ENCODE peak calls at places on chromosome 21, in ten cellular contexts. I is left colon; C is activated T-cell treated with anti-CD3 and anti-CD28 coated beads, Interleukin-2, amount 50 U/mL, for 1 hour; L is activated CD8-positive, alpha-beta memory T cell treated with anti-CD3 and anti-CD28 coated beads for 1 hour; Z is lung; V is NCI-H2081; T is MM.1S; H is G401; U is activated T-helper 1 cell treated with Interleukin-2 at 50 U/mL for 16 hours; M is PC-9. Y is an unnamed sample.
A peak's percentile ranks its signal among the peaks of the same experiment; 100 is the strongest.

GRCh38 chr21:38376693-38377092 is 119.9 kb downstream of the KCNJ15 start:
- DNase-seq in I (no peak), C (no peak), L (no peak), Z (no peak), V (no peak), T (no peak), H (no peak), U (no peak), M (no peak), Y (no peak)

GRCh38 chr21:37675202-37675801 is 241.0 kb downstream of the KCNJ6 start:
- DNase-seq in I (peak; percentile 67), C (peak; percentile 62), L (peak; percentile 37), Z (peak; percentile 55), V (peak; percentile 24), T (peak; percentile 82), H (peak; percentile 72), U (peak; percentile 23), M (no peak), Y (peak; percentile 33)

GRCh38 chr21:44618909-44619308 is 7.0 kb downstream of the KRTAP10-8 start:
- DNase-seq in I (no peak), C (peak; percentile 48), L (peak; percentile 23), Z (no peak), V (no peak), T (no peak), H (no peak), U (peak; percentile 43), M (no peak), Y (no peak)

GRCh38 chr21:44940116-44940631 is 345 bp downstream of the SLX9 start:
- DNase-seq in I (no peak), C (no peak), L (no peak), Z (no peak), V (no peak), T (peak; percentile 37), H (no peak), U (no peak), M (no peak), Y (no peak)

GRCh38 chr21:44897326-44898010 is 23.2 kb downstream of the ITGB2 start:
- DNase-seq in I (peak; percentile 74), C (no peak), L (no peak), Z (no peak), V (no peak), T (no peak), H (no peak), U (no peak), M (no peak), Y (no peak)

GRCh38 chr21:45995686-45996179 is 14.2 kb downstream of the COL6A1 start:
- DNase-seq in I (no peak), C (peak; percentile 13), L (no peak), Z (no peak), V (no peak), T (no peak), H (no peak), U (no peak), M (peak; percentile 56), Y (no peak)

GRCh38 chr21:17798796-17799195 is 20.4 kb downstream of the C21orf91 start:
- DNase-seq in I (no peak), C (no peak), L (no peak), Z (no peak), V (no peak), T (no peak), H (no peak), U (no peak), M (no peak), Y (no peak)

GRCh38 chr21:45260191-45260795 is 27.4 kb downstream of the POFUT2 start:
- DNase-seq in I (no peak), C (no peak), L (no peak), Z (no peak), V (no peak), T (no peak), H (peak; percentile 90), U (no peak), M (no peak), Y (no peak)

GRCh38 chr21:44395260-44395659 is 41.8 kb downstream of the TRPM2 start:
- DNase-seq in I (no peak), C (no peak), L (no peak), Z (no peak), V (no peak), T (no peak), H (no peak), U (no peak), M (no peak), Y (no peak)

GRCh38 chr21:32597205-32597604 is 11.9 kb upstream of the TCP10L start:
- DNase-seq in I (no peak), C (no peak), L (no peak), Z (no peak), V (no peak), T (no peak), H (no peak), U (no peak), M (peak; percentile 34), Y (no peak)

GRCh38 chr21:23471877-23472276 is 2135.4 kb downstream of the MRPL39 start:
- DNase-seq in I (no peak), C (no peak), L (no peak), Z (no peak), V (no peak), T (no peak), H (no peak), U (no peak), M (no peak), Y (no peak)

GRCh38 chr21:15140321-15141019 is 75.7 kb upstream of the NRIP1 start:
- DNase-seq in I (peak; percentile 83), C (no peak), L (no peak), Z (no peak), V (no peak), T (no peak), H (no peak), U (no peak), M (no peak), Y (no peak)

GRCh38 chr21:32806810-32807386 is 35.3 kb upstream of the PAXBP1 start:
- DNase-seq in I (no peak), C (no peak), L (no peak), Z (no peak), V (no peak), T (no peak), H (no peak), U (no peak), M (no peak), Y (no peak)

GRCh38 chr21:36419996-36420395 is 34.8 kb downstream of the CHAF1B start:
- DNase-seq in I (peak; percentile 75), C (peak; percentile 35), L (peak; percentile 18), Z (peak; percentile 77), V (peak; percentile 58), T (peak; percentile 64), H (peak; percentile 79), U (peak; percentile 22), M (peak; percentile 70), Y (peak; percentile 63)

GRCh38 chr21:34576043-34576466 is 38.9 kb downstream of the RCAN1 start:
- DNase-seq in I (peak; percentile 49), C (no peak), L (no peak), Z (no peak), V (no peak), T (no peak), H (no peak), U (no peak), M (peak; percentile 61), Y (no peak)

GRCh38 chr21:42567181-42567560 is 53.5 kb downstream of the SLC37A1 start:
- DNase-seq in I (no peak), C (peak; percentile 3), L (no peak), Z (no peak), V (no peak), T (no peak), H (no peak), U (no peak), M (no peak), Y (no peak)

GRCh38 chr21:34795152-34796141 is 126.7 kb downstream of the CLIC6 start:
- DNase-seq in I (peak; percentile 42), C (no peak), L (no peak), Z (no peak), V (no peak), T (no peak), H (no peak), U (no peak), M (no peak), Y (no peak)

GRCh38 chr21:41228006-41228370 is 60.0 kb downstream of the BACE2 start:
- DNase-seq in I (peak; percentile 41), C (no peak), L (no peak), Z (no peak), V (no peak), T (no peak), H (no peak), U (no peak), M (no peak), Y (no peak)

GRCh38 chr21:45334591-45335081 is 46.9 kb upstream of the POFUT2 start:
- DNase-seq in I (no peak), C (no peak), L (no peak), Z (no peak), V (no peak), T (no peak), H (no peak), U (no peak), M (no peak), Y (no peak)

GRCh38 chr21:45632897-45633260 is 10.6 kb upstream of the PCBP3 start:
- DNase-seq in I (no peak), C (no peak), L (no peak), Z (no peak), V (no peak), T (no peak), H (no peak), U (no peak), M (no peak), Y (no peak)

Y was measured in NCI-H1694 treated with DMSO at 0.1 percent for 48 hours.